ENCODE peak calls at places on chromosome 7, in six cellular contexts. N, J, D, V, K and H are unnamed samples.

GRCh38 chr7:15977663-15978062 is 291.2 kb upstream of the MEOX2 start:
- DNase-seq in N (no peak), J (no peak), D (no peak), V (no peak), K (peak), H (no peak)

GRCh38 chr7:139118234-139118802 is 8.8 kb upstream of the ZC3HAV1 start:
- DNase-seq in N (no peak), J (no peak), D (peak), V (no peak), K (peak), H (no peak)

GRCh38 chr7:158473238-158473637 is 114.4 kb downstream of the PTPRN2 start:
- DNase-seq in N (no peak), J (peak), D (peak), V (no peak), K (no peak), H (no peak)

GRCh38 chr7:144653449-144653848 is 182.4 kb downstream of the TPK1 start:
- DNase-seq in N (no peak), J (no peak), D (no peak), V (no peak), K (no peak), H (no peak)

GRCh38 chr7:136254148-136254547 is 277.0 kb upstream of the MTPN start:
- DNase-seq in N (no peak), J (no peak), D (no peak), V (no peak), K (no peak), H (no peak)

GRCh38 chr7:68547794-68548193 is 1050.5 kb upstream of the AUTS2 start:
- DNase-seq in N (no peak), J (no peak), D (no peak), V (peak), K (no peak), H (no peak)

GRCh38 chr7:2687338-2687869 is 598 bp upstream of the AMZ1 start:
- DNase-seq in N (peak), J (no peak), D (no peak), V (no peak), K (peak), H (no peak)

GRCh38 chr7:121473645-121474300 is 77.7 kb upstream of the FAM3C start:
- DNase-seq in N (no peak), J (no peak), D (no peak), V (no peak), K (no peak), H (no peak)

GRCh38 chr7:157656195-157656769 is 319.5 kb downstream of the DNAJB6 start:
- DNase-seq in N (peak), J (no peak), D (no peak), V (no peak), K (no peak), H (no peak)

GRCh38 chr7:22316914-22317313 is 40.0 kb downstream of the RAPGEF5 start:
- DNase-seq in N (no peak), J (no peak), D (no peak), V (no peak), K (no peak), H (no peak)

GRCh38 chr7:139591550-139592195 is 68.2 kb downstream of the CLEC2L start:
- DNase-seq in N (no peak), J (no peak), D (no peak), V (no peak), K (no peak), H (no peak)

GRCh38 chr7:79502151-79502550 is 48.7 kb upstream of the MAGI2 start:
- DNase-seq in N (no peak), J (no peak), D (peak), V (no peak), K (no peak), H (no peak)

GRCh38 chr7:95630702-95631458 is 34.6 kb upstream of the PDK4 start:
- DNase-seq in N (no peak), J (no peak), D (no peak), V (no peak), K (peak), H (no peak)

GRCh38 chr7:46478046-46478445 is 557.0 kb upstream of the IGFBP3 start:
- DNase-seq in N (no peak), J (no peak), D (no peak), V (no peak), K (peak), H (no peak)

GRCh38 chr7:23291957-23292560 is 7.1 kb upstream of the MALSU1 start:
- DNase-seq in N (no peak), J (no peak), D (no peak), V (no peak), K (no peak), H (no peak)

GRCh38 chr7:80247144-80247543 is 112.5 kb downstream of the GNAI1 start:
- DNase-seq in N (no peak), J (no peak), D (no peak), V (no peak), K (peak), H (no peak)

GRCh38 chr7:22671177-22671879 is 55.7 kb upstream of the IL6 start:
- DNase-seq in N (no peak), J (no peak), D (no peak), V (no peak), K (peak), H (no peak)

GRCh38 chr7:69364814-69365587 is 233.3 kb upstream of the AUTS2 start:
- DNase-seq in N (no peak), J (no peak), D (no peak), V (peak), K (no peak), H (peak)

GRCh38 chr7:19982841-19983835 is 209.7 kb upstream of the TMEM196 start:
- DNase-seq in N (no peak), J (peak), D (peak), V (peak), K (peak), H (peak)

GRCh38 chr7:44921607-44922350 is 36.4 kb upstream of the PURB start:
- DNase-seq in N (peak), J (peak), D (peak), V (peak), K (peak), H (peak)

GRCh38 chr7:75066521-75066920 is 7.1 kb downstream of the RCC1L start:
- DNase-seq in N (no peak), J (no peak), D (no peak), V (no peak), K (no peak), H (no peak)

GRCh38 chr7:117247809-117248208 is 75.0 kb downstream of the WNT2 start:
- DNase-seq in N (no peak), J (no peak), D (no peak), V (no peak), K (no peak), H (no peak)

GRCh38 chr7:68038621-68039314 is 1042.1 kb downstream of the TYW1 start:
- DNase-seq in N (no peak), J (no peak), D (no peak), V (peak), K (peak), H (no peak)

GRCh38 chr7:84328571-84328970 is 134.0 kb upstream of the SEMA3A start:
- DNase-seq in N (no peak), J (no peak), D (no peak), V (no peak), K (no peak), H (no peak)

GRCh38 chr7:158145370-158145769 is 442.3 kb downstream of the PTPRN2 start:
- DNase-seq in N (no peak), J (no peak), D (no peak), V (no peak), K (no peak), H (no peak)

GRCh38 chr7:17144313-17144712 is 154.1 kb upstream of the AHR start:
- DNase-seq in N (no peak), J (no peak), D (no peak), V (no peak), K (peak), H (no peak)

GRCh38 chr7:111697771-111698170 is 135.5 kb upstream of the IMMP2L start:
- DNase-seq in N (no peak), J (no peak), D (no peak), V (no peak), K (peak), H (no peak)

DNA sequence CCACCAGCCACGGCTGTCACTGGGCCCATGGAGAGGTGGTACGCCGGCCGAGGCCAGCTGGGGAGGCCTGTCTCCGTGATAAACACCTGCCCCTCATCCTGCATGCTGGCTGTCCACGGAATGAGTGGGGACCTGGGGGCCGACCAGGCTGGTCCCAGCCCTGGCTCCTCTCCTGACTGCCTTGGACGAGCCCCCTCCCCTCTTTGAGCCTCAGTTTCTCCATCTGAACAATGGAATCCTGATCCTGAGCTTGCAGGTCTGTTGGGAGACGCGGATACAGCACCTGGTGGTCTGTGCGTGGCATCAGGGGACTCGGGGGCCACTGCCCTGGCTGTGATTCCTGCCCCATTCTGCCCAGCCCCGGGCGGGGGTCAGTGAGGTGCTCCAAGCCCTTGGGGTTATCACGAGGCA is 109.9 kb downstream of the MICALL2 start:
- DNase-seq in N (no peak), J (no peak), D (no peak), V (no peak), K (no peak), H (no peak)
- H3K27ac ChIP-seq in N (no peak), J (no peak), D (no peak), V (no peak), K (no peak), H (no peak)

DNA sequence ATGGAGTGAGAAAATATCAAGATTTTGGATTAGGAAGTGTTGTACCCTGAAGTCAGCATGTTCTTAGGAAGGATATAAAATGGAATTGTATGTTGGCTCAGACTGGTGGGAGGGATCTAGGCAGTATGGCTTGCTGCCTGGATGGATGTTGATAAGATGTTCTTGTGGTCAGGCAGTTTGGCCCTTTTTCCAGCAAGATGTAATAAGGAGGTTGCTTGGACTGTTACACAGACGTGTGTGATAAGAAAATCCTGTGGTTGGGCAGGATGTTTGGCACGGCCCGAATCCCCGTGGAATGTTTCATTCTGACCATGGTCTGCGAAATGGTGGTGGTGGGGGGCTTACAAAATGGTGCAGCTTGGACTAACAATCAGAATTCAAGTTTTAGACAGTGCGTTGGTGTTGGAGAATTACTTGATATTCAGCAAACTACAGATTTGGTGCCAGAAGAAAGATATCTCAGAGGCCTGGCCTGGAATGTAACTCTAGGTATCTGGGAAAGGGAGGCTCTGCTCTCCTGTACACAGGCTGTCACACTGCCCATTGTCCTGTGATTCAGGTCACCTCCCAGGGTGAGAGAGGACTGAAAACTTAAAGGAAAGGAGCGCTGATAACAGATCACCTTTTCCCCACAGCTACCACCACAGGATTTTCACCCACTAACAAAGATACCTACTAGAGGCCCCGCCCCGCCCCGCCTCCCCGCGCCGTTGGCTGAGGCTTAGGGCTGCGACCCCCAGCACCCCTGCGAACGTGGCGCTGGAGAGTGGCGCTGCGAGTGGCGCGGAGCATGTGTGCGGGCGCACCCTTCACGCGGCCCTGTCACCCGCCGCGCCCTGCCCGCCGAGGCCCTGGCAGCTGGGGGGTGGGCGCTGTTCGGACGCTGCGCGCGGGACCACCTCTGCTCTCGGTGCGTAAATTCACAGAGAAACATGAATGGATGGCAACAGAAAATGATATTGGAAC is 19.3 kb upstream of the ZNF680 start:
- DNase-seq in N (no peak), J (no peak), D (no peak), V (no peak), K (no peak), H (no peak)
- TF ChIP-seq EZH2phosphoT487 in N (no peak), J (no peak), D (no peak), V (no peak), K (no peak), H (no peak)

DNA sequence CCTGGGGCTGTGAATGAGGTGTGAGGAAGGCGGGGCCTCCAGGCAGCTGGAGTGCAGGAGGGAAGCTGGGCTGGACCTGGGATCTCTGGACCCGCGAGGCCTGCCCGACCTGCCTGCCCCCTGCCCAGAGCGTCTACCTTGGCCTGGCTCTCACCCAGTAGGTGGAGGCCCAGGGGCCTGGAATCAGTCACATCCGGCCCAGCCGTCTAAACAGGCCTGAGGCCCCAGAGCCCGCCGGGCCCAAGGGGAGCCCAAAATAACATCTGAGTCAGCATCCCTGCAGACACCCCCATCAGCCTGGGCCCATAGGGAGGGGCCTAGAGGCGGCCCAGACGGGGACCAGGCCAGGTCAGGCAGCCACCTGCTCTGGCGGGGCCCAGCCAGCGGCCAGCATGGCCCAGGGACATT is 15.1 kb upstream of the ELN start:
- DNase-seq in N (peak), J (no peak), D (peak), V (no peak), K (no peak), H (no peak)
- H2AFZ ChIP-seq in N (peak), J (no peak), D (peak), V (no peak), K (no peak), H (no peak)

DNA sequence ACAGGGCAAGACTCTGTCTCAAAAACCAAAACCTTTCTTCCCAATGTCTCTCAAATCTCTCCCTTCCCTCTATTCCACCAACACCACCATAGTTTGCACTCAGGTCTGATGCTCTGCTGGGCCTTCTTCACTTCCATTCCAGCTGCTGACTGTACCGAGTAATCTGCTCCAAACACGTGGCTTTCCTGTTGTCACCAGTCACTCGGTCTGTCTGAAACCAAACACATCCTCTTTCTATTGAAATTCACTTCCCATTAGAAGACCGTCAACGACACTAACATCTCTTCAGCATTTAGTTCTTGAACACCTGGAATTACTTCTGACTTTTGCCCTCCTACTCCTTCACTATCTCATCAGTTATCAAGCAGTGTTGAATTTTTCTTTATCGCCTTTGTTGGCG is 4.7 kb upstream of the NRF1 start:
- DNase-seq in N (no peak), J (no peak), D (no peak), V (no peak), K (no peak), H (peak)
- H3K27ac ChIP-seq in N (no peak), J (no peak), D (no peak), V (no peak), K (no peak), H (no peak)